ENCODE peak calls at places on chromosomes 6 and 20, in four cellular contexts. W is HepG2, L is SK-N-SH, Y is K562. Z is an unnamed sample.

GRCh38 chr6:137291441-137291840 is 72.3 kb upstream of the IFNGR1 start:
- DNase-seq in W (no peak), L (no peak), Y (peak), Z (no peak)

GRCh38 chr6:151773382-151773781 is 34.1 kb upstream of the ESR1 start:
- DNase-seq in W (peak), L (no peak), Y (no peak), Z (no peak)

GRCh38 chr6:41546866-41547798 is 951 bp downstream of the FOXP4 start:
- DNase-seq in W (no peak), L (peak), Y (peak), Z (no peak)

GRCh38 chr6:146598785-146599405 is at the start of gene ADGB:
- DNase-seq in W (peak), L (peak), Y (peak), Z (no peak)

GRCh38 chr6:89597372-89597771 is 41.2 kb downstream of the LYRM2 start:
- DNase-seq in W (no peak), L (no peak), Y (no peak), Z (no peak)

GRCh38 chr6:2959909-2960719 is 11.3 kb downstream of the SERPINB6 start:
- DNase-seq in W (no peak), L (no peak), Y (no peak), Z (no peak)

GRCh38 chr20:56796345-56796744 is 167.2 kb downstream of the TFAP2C start:
- DNase-seq in W (no peak), L (no peak), Y (no peak), Z (no peak)

GRCh38 chr6:164010446-164011071 is 596.0 kb downstream of the QKI start:
- DNase-seq in W (no peak), L (no peak), Y (no peak), Z (no peak)

GRCh38 chr20:57594092-57594911 is 25.9 kb downstream of the ZBP1 start:
- DNase-seq in W (peak), L (peak), Y (peak), Z (no peak)

DNA sequence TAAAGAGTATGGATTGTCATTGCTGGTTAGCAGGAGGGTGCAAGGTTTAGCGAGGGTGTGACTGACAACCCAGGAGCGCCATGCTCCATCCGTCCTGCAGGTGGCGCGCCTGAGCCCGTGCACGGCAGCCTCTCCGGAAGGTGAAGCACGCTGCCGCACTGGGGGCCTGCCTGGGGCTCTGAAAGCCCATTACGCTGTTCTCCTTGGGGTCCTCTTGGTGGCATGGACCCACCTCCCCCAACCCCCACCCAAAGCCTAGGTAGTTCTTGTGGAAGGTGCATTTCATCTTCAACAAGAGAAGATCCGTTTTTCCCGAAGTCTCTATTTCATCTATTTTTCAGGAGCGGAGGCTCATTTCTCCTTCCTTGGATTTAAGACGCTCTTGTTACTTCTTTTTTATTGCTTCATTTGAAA is 197.4 kb upstream of the KCNG1 start:
- DNase-seq in W (peak), L (peak), Y (peak), Z (no peak)
- TF ChIP-seq FOXM1 in W (no peak), L (no peak), Y (no peak), Z (no peak)

GRCh38 chr6:53240763-53241162 is 92.1 kb upstream of the GCM1 start:
- DNase-seq in W (no peak), L (no peak), Y (no peak), Z (no peak)

GRCh38 chr6:53241936-53242335 is 93.3 kb upstream of the GCM1 start:
- DNase-seq in W (no peak), L (no peak), Y (no peak), Z (no peak)

GRCh38 chr6:53244958-53245357 is 96.3 kb upstream of the GCM1 start:
- DNase-seq in W (no peak), L (no peak), Y (no peak), Z (peak)

GRCh38 chr6:53246924-53247323 is 98.3 kb upstream of the GCM1 start:
- DNase-seq in W (no peak), L (no peak), Y (no peak), Z (no peak)

GRCh38 chr6:53244532-53244931 is 95.9 kb upstream of the GCM1 start:
- DNase-seq in W (no peak), L (no peak), Y (no peak), Z (no peak)
- H3K27ac ChIP-seq in W (no peak), L (no peak), Y (no peak), Z (no peak)

GRCh38 chr6:113148576-113148975 is 708.6 kb upstream of the MARCKS start:
- DNase-seq in W (no peak), L (no peak), Y (no peak), Z (no peak)
- TF ChIP-seq FOXM1 in W (no peak), L (no peak), Y (no peak), Z (no peak)

GRCh38 chr6:5086294-5086890 is 1.3 kb downstream of the PPP1R3G start:
- DNase-seq in W (no peak), L (no peak), Y (no peak), Z (no peak)

GRCh38 chr6:5085638-5086293 is 625 bp downstream of the PPP1R3G start:
- DNase-seq in W (no peak), L (peak), Y (no peak), Z (no peak)

GRCh38 chr6:5083813-5084191 is 1.3 kb upstream of the PPP1R3G start:
- DNase-seq in W (no peak), L (no peak), Y (no peak), Z (no peak)

GRCh38 chr6:5084192-5084786 is 852 bp upstream of the PPP1R3G start:
- DNase-seq in W (no peak), L (peak), Y (peak), Z (no peak)

DNA sequence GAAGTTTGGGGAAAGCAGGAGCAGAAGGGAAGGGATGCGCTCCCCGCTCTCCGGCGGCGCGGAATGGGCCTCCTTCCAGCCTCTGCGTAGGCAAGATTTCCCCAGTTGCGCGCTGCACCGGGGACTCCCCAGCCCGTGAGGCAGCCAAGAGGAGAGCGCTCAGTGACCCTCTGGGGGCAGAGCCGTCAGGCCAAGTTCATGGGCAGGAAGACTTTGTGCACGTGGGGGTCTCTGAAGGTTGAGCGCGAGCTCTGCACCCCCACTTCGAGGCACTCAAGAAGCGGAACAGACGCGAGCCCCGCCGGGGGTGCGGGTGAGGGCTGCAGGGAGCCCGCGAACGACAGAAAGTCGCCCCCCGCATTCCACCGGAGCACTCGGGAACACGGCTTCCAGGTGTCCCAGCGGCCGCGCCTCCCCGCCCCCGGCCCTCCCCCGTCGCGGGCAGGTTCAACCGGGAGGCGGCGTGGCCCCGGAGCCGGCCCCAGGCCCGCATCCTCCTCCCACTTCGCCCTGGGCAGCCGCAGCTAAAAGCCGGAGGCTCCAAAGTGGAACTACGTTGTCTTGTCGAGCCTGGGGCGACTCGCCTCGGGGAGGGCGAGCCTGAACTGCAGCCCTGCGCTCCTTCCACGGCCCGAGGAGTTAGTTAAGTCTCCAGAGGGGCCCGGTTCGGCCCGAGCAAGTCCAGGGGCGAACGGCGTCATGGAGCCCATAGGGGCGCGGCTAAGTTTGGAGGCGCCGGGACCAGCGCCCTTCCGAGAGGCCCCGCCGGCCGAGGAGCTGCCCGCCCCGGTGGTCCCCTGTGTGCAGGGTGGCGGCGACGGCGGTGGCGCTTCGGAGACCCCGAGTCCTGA is at the start of gene PPP1R3G:
- DNase-seq in W (no peak), L (peak), Y (no peak), Z (no peak)
- H3K27ac ChIP-seq in W (peak), L (no peak), Y (no peak), Z (no peak)

DNA sequence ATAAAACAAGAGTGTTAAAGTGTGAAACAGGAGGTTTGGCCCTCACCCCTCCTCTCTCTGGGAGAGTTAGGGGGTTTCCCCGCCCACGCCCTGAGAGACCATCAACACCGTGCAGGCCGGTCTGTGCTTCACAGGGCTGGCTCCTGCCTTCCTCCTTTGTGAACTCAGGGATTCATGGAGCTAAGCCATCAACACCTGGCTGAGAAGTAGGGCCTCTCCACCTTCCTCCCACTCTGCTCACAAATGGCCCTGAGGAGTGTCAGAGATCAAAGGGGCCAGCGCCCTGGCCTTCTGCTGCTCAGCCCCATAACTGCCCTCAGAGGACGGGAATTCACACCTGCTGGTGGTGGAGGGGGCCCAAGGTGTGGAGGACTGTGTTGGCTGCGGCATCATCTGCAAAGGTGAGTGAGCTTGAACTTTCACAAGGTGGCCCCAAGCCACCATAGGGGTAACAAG is 88.6 kb downstream of the PSMB1 start:
- DNase-seq in W (no peak), L (no peak), Y (no peak), Z (peak)
- TF ChIP-seq FOXM1 in W (no peak), L (no peak), Y (no peak), Z (no peak)

DNA sequence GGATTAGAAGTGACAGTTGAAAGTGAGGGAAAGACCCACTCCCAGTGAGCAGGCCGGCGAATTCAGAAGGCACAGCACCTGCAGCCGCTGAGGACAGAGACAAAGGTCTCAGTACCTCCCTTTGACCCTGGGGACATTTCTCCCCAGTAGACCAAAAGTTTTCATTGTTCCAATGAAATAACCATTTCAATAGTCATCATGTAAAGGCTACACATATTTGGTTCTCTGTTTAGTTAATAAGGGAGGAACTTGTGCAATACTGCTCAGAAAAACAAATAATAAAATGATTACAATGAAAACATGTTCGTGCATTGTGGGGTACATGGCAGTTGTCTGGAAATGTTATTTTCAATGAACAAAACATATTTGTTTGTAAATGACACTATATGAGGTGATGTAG is 52.5 kb downstream of the EDN1 start:
- DNase-seq in W (peak), L (no peak), Y (no peak), Z (no peak)
- H3K27ac ChIP-seq in W (peak), L (no peak), Y (no peak), Z (no peak)

DNA sequence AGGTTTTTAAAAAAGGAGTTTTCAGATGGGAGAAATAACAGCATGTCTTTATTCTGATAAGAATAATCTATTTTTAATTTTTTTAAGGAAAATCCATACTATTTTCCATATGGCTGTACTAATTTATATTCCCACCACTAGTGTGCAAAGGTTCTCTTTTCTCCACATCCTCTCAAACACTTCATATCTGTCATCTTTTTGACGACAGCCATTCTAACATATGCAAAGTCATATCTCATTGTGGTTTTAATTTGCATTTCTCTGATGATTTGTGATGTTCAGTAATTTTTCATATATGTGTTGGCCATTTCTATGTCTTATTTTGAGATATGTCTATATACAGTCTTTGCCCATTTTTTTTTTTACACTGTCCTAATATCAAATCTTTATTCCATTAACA is 280.6 kb upstream of the RUNX2 start:
- DNase-seq in W (no peak), L (no peak), Y (no peak), Z (no peak)
- TF ChIP-seq FOXM1 in W (no peak), L (no peak), Y (no peak), Z (no peak)

DNA sequence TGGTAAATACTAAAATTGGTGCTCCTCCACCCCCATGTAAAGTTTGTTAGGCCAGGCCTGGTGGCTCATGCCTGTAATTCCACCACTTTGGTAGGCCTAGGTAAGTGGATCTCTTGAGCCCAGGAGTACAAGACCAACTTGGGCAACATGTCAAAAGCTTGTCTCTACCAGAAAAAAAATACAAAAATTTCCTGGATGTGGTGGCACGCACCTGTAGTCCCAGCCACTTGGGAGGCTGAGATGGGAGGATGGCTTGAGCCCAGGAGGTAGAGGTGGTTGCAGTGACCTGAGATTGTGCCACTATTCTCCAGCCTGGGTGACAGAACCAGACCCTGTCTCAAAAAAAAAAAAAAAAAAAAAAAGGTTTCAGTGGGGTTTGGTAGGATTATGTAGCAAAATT is 41.7 kb downstream of the ITCH start:
- DNase-seq in W (no peak), L (no peak), Y (no peak), Z (no peak)
- H3K27ac ChIP-seq in W (peak), L (no peak), Y (no peak), Z (peak)

DNA sequence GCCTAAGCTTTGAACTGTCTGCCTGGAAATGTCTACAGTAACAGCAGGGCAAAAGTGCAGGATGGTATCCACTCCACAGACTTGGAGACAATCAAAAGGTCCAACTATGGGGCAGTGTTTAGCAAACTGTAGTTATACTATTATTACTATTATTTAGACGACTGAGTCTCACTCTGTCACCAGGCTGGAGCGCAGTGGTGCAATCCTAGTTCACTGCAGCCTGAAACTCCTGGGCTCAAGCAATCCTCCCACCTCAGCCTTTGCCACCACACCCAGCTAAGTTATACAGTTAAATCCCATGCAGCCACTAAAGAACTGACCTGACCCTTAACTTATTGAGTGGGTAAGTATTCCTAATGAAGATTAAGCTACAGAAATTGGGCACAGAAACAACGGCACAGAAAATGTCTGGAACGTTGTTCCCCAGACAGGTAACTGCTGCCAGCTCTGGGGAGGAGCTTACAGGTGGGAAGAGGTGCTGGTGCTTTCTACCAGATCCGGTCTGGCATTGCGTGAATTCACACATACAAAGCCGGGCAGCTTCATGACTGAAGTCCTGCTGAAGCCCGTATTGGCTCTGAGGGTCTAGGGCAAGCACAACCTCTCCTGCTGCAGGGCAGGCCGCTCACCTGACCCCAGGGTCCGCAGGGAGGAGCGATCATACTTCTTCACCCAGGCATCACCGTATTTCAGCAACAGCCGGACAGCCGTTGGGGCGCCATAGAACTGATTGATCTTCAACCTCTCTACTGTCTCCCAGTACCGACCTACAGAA is 27.0 kb upstream of the APMAP start:
- DNase-seq in W (peak), L (no peak), Y (no peak), Z (no peak)
- TF ChIP-seq FOXM1 in W (no peak), L (no peak), Y (no peak), Z (no peak)